ENCODE peak calls at places on chromosomes 5 and 9, in ten cellular contexts. One of them, this sample, is unnamed.

GRCh38 chr9:71519098-71519497 is 249.2 kb downstream of the CEMIP2 start:
- DNase-seq in tibial nerve: no peak
- DNase-seq in mammary epithelial cell: no peak
- DNase-seq in A549: no peak
- DNase-seq in PC-3: no peak
- DNase-seq in AG04450: no peak
- DNase-seq in cardiac muscle cell: no peak
- DNase-seq in dorsolateral prefrontal cortex: no peak
- DNase-seq in heart right ventricle: no peak
- DNase-seq in Panc1: no peak
- DNase-seq in this sample: no peak

GRCh38 chr5:39019231-39019630 is 55.0 kb downstream of the RICTOR start:
- DNase-seq in tibial nerve: no peak
- DNase-seq in mammary epithelial cell: no peak
- DNase-seq in A549: no peak
- DNase-seq in PC-3: no peak
- DNase-seq in AG04450: peak; percentile 15
- DNase-seq in cardiac muscle cell: no peak
- DNase-seq in dorsolateral prefrontal cortex: no peak
- DNase-seq in heart right ventricle: no peak
- DNase-seq in Panc1: no peak
- DNase-seq in this sample: no peak

GRCh38 chr9:81716409-81716808 is 27.1 kb upstream of the TLE1 start:
- DNase-seq in tibial nerve: no peak
- DNase-seq in mammary epithelial cell: peak; percentile 61
- DNase-seq in A549: no peak
- DNase-seq in PC-3: peak; percentile 49
- DNase-seq in AG04450: peak; percentile 7
- DNase-seq in cardiac muscle cell: peak; percentile 10
- DNase-seq in dorsolateral prefrontal cortex: no peak
- DNase-seq in heart right ventricle: no peak
- DNase-seq in Panc1: no peak
- DNase-seq in this sample: no peak

GRCh38 chr5:109316631-109317030 is 93.1 kb downstream of the PJA2 start:
- DNase-seq in tibial nerve: no peak
- DNase-seq in mammary epithelial cell: peak; percentile 85
- DNase-seq in A549: peak; percentile 12
- DNase-seq in PC-3: peak; percentile 22
- DNase-seq in AG04450: no peak
- DNase-seq in cardiac muscle cell: peak; percentile 4
- DNase-seq in dorsolateral prefrontal cortex: no peak
- DNase-seq in heart right ventricle: no peak
- DNase-seq in Panc1: no peak
- DNase-seq in this sample: no peak

GRCh38 chr5:1522601-1523479 is 920 bp downstream of the LPCAT1 start:
- DNase-seq in tibial nerve: peak; percentile 10
- DNase-seq in mammary epithelial cell: peak; percentile 17
- DNase-seq in A549: no peak
- DNase-seq in PC-3: no peak
- DNase-seq in AG04450: no peak
- DNase-seq in cardiac muscle cell: no peak
- DNase-seq in dorsolateral prefrontal cortex: peak; percentile 23
- DNase-seq in heart right ventricle: peak; percentile 6
- DNase-seq in Panc1: no peak
- DNase-seq in this sample: no peak

GRCh38 chr9:130541533-130541932 is 37.8 kb upstream of the FUBP3 start:
- DNase-seq in tibial nerve: no peak
- DNase-seq in mammary epithelial cell: no peak
- DNase-seq in A549: no peak
- DNase-seq in PC-3: peak; percentile 15
- DNase-seq in AG04450: no peak
- DNase-seq in cardiac muscle cell: no peak
- DNase-seq in dorsolateral prefrontal cortex: no peak
- DNase-seq in heart right ventricle: no peak
- DNase-seq in Panc1: no peak
- DNase-seq in this sample: no peak

GRCh38 chr9:4769321-4770080 is 23.2 kb upstream of the RCL1 start:
- DNase-seq in tibial nerve: no peak
- DNase-seq in mammary epithelial cell: peak; percentile 73
- DNase-seq in A549: no peak
- DNase-seq in PC-3: peak; percentile 69
- DNase-seq in AG04450: no peak
- DNase-seq in cardiac muscle cell: peak; percentile 51
- DNase-seq in dorsolateral prefrontal cortex: no peak
- DNase-seq in heart right ventricle: no peak
- DNase-seq in Panc1: no peak
- DNase-seq in this sample: no peak

GRCh38 chr9:95182854-95183563 is 134.5 kb downstream of the FANCC start:
- DNase-seq in tibial nerve: no peak
- DNase-seq in mammary epithelial cell: no peak
- DNase-seq in A549: peak; percentile 7
- DNase-seq in PC-3: no peak
- DNase-seq in AG04450: no peak
- DNase-seq in cardiac muscle cell: no peak
- DNase-seq in dorsolateral prefrontal cortex: no peak
- DNase-seq in heart right ventricle: no peak
- DNase-seq in Panc1: no peak
- DNase-seq in this sample: no peak

GRCh38 chr9:113738506-113738897 is 137.6 kb upstream of the ZNF618 start:
- DNase-seq in tibial nerve: no peak
- DNase-seq in mammary epithelial cell: no peak
- DNase-seq in A549: peak; percentile 20
- DNase-seq in PC-3: no peak
- DNase-seq in AG04450: no peak
- DNase-seq in cardiac muscle cell: no peak
- DNase-seq in dorsolateral prefrontal cortex: no peak
- DNase-seq in heart right ventricle: no peak
- DNase-seq in Panc1: no peak
- DNase-seq in this sample: no peak

GRCh38 chr5:61132559-61132958 is 29.7 kb downstream of the SMIM15 start:
- DNase-seq in tibial nerve: no peak
- DNase-seq in mammary epithelial cell: no peak
- DNase-seq in A549: no peak
- DNase-seq in PC-3: no peak
- DNase-seq in AG04450: peak; percentile 15
- DNase-seq in cardiac muscle cell: peak; percentile 14
- DNase-seq in dorsolateral prefrontal cortex: no peak
- DNase-seq in heart right ventricle: no peak
- DNase-seq in Panc1: no peak
- DNase-seq in this sample: no peak

DNA sequence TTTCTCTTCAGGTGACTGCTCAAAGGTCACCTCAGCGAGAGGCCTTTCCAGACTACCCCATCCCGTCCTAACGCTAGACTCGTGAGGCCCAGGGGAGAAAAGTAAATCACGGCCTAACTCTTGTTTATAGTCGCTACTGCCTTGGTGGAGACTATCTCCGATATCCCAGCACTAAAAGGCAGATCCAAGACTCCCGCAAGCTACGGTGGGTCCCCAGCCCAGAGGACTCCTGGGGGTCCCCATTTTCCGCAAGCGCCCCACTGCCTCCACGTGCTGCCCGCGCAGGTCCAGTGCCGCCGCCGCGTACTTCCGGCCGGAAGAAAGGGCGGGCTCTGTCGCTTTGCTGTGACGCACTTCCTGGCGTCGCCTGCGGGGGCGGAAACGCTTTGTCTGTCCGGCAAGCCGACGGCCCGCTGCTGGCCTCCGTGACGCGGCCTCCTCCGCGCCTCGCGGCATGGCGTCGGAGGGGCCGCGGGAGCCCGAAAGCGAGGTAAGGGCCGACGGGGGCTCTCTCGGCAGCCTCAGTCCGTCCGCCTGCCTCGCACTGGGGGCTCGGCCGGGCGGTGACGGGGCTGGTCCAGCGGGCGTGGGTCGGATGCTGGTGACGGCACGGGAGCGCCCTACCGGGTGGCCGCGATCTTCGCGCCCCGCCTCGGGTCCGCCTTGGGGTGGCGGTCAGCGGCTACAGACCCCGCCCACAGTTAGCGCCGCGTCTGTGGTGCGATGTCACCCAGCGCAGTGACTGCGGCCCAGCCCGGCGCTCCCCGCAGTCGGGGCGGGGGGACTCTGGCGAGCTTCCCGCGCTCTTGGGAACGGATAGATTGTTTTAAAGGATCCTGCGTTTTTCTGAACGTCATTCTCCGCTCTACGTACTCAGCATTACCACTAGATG is at the start of gene SECISBP2:
- DNase-seq in tibial nerve: peak; percentile 92
- DNase-seq in mammary epithelial cell: peak; percentile 95
- DNase-seq in A549: peak; percentile 96
- DNase-seq in PC-3: peak; percentile 91
- DNase-seq in AG04450: peak; percentile 93
- DNase-seq in cardiac muscle cell: peak; percentile 99
- DNase-seq in dorsolateral prefrontal cortex: peak; percentile 96
- DNase-seq in heart right ventricle: peak; percentile 96
- DNase-seq in Panc1: peak; percentile 80
- DNase-seq in this sample: peak; percentile 92
- TF ChIP-seq CTCF in tibial nerve: peak; percentile 74
- TF ChIP-seq CTCF in mammary epithelial cell: peak; percentile 80
- TF ChIP-seq CTCF in A549: peak; percentile 80
- TF ChIP-seq CTCF in PC-3: peak; percentile 76
- TF ChIP-seq CTCF in AG04450: peak; percentile 82
- TF ChIP-seq CTCF in cardiac muscle cell: peak; percentile 79
- TF ChIP-seq CTCF in dorsolateral prefrontal cortex: peak; percentile 72
- TF ChIP-seq CTCF in heart right ventricle: peak; percentile 81
- TF ChIP-seq CTCF in Panc1: peak; percentile 78
- TF ChIP-seq CTCF in this sample: no peak

GRCh38 chr5:172183881-172184280 is 4.1 kb downstream of the STK10 start:
- DNase-seq in tibial nerve: no peak
- DNase-seq in mammary epithelial cell: no peak
- DNase-seq in A549: no peak
- DNase-seq in PC-3: no peak
- DNase-seq in AG04450: no peak
- DNase-seq in cardiac muscle cell: no peak
- DNase-seq in dorsolateral prefrontal cortex: no peak
- DNase-seq in heart right ventricle: no peak
- DNase-seq in Panc1: no peak
- DNase-seq in this sample: no peak
- H3K27ac ChIP-seq in tibial nerve: peak overlapping the region; percentile 95
- H3K27ac ChIP-seq in mammary epithelial cell: no peak overlapping the region
- H3K27ac ChIP-seq in A549: no peak overlapping the region
- H3K27ac ChIP-seq in PC-3: no peak overlapping the region
- H3K27ac ChIP-seq in AG04450: no peak overlapping the region
- H3K27ac ChIP-seq in cardiac muscle cell: peak overlapping the region; percentile 20
- H3K27ac ChIP-seq in dorsolateral prefrontal cortex: no peak overlapping the region
- H3K27ac ChIP-seq in heart right ventricle: no peak overlapping the region
- H3K27ac ChIP-seq in Panc1: no peak overlapping the region
- H3K27ac ChIP-seq in this sample: peak overlapping the region; percentile 84

GRCh38 chr5:131265318-131265803 is 1.5 kb downstream of the CDC42SE2 start:
- DNase-seq in tibial nerve: no peak
- DNase-seq in mammary epithelial cell: no peak
- DNase-seq in A549: peak; percentile 76
- DNase-seq in PC-3: peak; percentile 54
- DNase-seq in AG04450: no peak
- DNase-seq in cardiac muscle cell: peak; percentile 31
- DNase-seq in dorsolateral prefrontal cortex: no peak
- DNase-seq in heart right ventricle: no peak
- DNase-seq in Panc1: no peak
- DNase-seq in this sample: no peak
- H3K4me3 ChIP-seq in tibial nerve: no peak overlapping the region
- H3K4me3 ChIP-seq in mammary epithelial cell: peak overlapping the region; percentile 99
- H3K4me3 ChIP-seq in A549: peak overlapping the region; percentile 97
- H3K4me3 ChIP-seq in PC-3: peak overlapping the region; percentile 95
- H3K4me3 ChIP-seq in AG04450: peak overlapping the region; percentile 86
- H3K4me3 ChIP-seq in cardiac muscle cell: peak overlapping the region; percentile 86
- H3K4me3 ChIP-seq in dorsolateral prefrontal cortex: peak overlapping the region; percentile 92
- H3K4me3 ChIP-seq in heart right ventricle: peak overlapping the region; percentile 82
- H3K4me3 ChIP-seq in Panc1: peak overlapping the region; percentile 80
- H3K4me3 ChIP-seq in this sample: peak overlapping the region; percentile 93

GRCh38 chr5:172548311-172548731 is 92.7 kb upstream of the NEURL1B start:
- DNase-seq in tibial nerve: no peak
- DNase-seq in mammary epithelial cell: no peak
- DNase-seq in A549: no peak
- DNase-seq in PC-3: no peak
- DNase-seq in AG04450: no peak
- DNase-seq in cardiac muscle cell: no peak
- DNase-seq in dorsolateral prefrontal cortex: no peak
- DNase-seq in heart right ventricle: no peak
- DNase-seq in Panc1: no peak
- DNase-seq in this sample: no peak

GRCh38 chr5:172550096-172550765 is 90.8 kb upstream of the NEURL1B start:
- DNase-seq in tibial nerve: no peak
- DNase-seq in mammary epithelial cell: no peak
- DNase-seq in A549: no peak
- DNase-seq in PC-3: no peak
- DNase-seq in AG04450: no peak
- DNase-seq in cardiac muscle cell: no peak
- DNase-seq in dorsolateral prefrontal cortex: no peak
- DNase-seq in heart right ventricle: no peak
- DNase-seq in Panc1: no peak
- DNase-seq in this sample: no peak

GRCh38 chr5:172550996-172551395 is 90.1 kb upstream of the NEURL1B start:
- DNase-seq in tibial nerve: no peak
- DNase-seq in mammary epithelial cell: no peak
- DNase-seq in A549: no peak
- DNase-seq in PC-3: no peak
- DNase-seq in AG04450: no peak
- DNase-seq in cardiac muscle cell: no peak
- DNase-seq in dorsolateral prefrontal cortex: no peak
- DNase-seq in heart right ventricle: no peak
- DNase-seq in Panc1: no peak
- DNase-seq in this sample: no peak

GRCh38 chr5:172549708-172550095 is 91.4 kb upstream of the NEURL1B start:
- DNase-seq in tibial nerve: no peak
- DNase-seq in mammary epithelial cell: no peak
- DNase-seq in A549: no peak
- DNase-seq in PC-3: no peak
- DNase-seq in AG04450: no peak
- DNase-seq in cardiac muscle cell: no peak
- DNase-seq in dorsolateral prefrontal cortex: no peak
- DNase-seq in heart right ventricle: no peak
- DNase-seq in Panc1: no peak
- DNase-seq in this sample: no peak

DNA sequence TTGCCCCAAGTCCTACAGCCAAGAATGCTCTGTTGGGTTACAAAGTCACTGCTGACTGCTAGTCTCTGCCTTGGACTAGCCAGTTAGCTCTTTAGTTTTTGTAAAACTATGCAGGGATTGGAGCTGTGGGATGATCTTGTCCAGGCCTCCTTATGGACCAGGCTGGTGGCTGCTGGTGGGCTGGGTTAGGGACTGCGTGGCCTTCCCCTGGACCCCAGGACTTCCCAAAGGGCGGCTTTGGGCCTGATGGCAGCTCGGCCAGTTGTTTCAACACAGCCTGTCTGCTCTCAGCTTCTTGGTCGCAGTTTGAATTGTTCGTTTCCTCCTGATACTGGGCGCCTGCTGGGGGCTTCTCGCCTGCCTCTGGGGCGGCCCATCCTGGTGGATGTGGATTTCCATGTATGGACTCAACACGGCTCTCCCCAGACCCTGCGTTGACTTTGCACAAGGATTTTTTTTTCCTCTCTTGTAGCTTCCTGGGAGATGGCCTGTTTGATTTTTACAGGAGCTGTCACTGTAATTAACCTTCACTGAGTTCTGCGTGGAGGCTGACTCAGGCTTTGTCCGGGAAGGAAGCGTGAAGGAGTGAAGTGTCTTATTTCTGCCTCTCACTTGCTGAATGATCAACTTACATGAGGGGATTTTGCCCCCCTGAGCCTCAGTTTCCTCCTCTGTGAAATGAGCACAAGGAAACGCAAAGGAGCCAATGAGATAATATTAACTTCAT is 91.9 kb upstream of the NEURL1B start:
- DNase-seq in tibial nerve: no peak
- DNase-seq in mammary epithelial cell: no peak
- DNase-seq in A549: no peak
- DNase-seq in PC-3: no peak
- DNase-seq in AG04450: no peak
- DNase-seq in cardiac muscle cell: no peak
- DNase-seq in dorsolateral prefrontal cortex: no peak
- DNase-seq in heart right ventricle: no peak
- DNase-seq in Panc1: no peak
- DNase-seq in this sample: no peak
- TF ChIP-seq CTCF in tibial nerve: no peak
- TF ChIP-seq CTCF in mammary epithelial cell: no peak
- TF ChIP-seq CTCF in A549: no peak
- TF ChIP-seq CTCF in PC-3: no peak
- TF ChIP-seq CTCF in AG04450: no peak
- TF ChIP-seq CTCF in cardiac muscle cell: no peak
- TF ChIP-seq CTCF in dorsolateral prefrontal cortex: no peak
- TF ChIP-seq CTCF in heart right ventricle: no peak
- TF ChIP-seq CTCF in Panc1: no peak
- TF ChIP-seq CTCF in this sample: no peak

This sample was measured in CD8-positive, alpha-beta T cell.